ENCODE peak calls at places on chromosomes 16 and 17, in four cellular contexts. B is GM12878, X is K562, J is HepG2. R is an unnamed sample.

GRCh38 chr16:15775209-15775608 is 81.6 kb downstream of the MYH11 start:
- DNase-seq in X (peak), J (no peak), B (peak), R (no peak)

GRCh38 chr17:57955183-57955952 is at the start of gene CUEDC1:
- DNase-seq in B (no peak), X (peak), J (no peak), R (peak)

GRCh38 chr17:28912281-28912937 is 9.5 kb upstream of the DHRS13 start:
- DNase-seq in B (no peak), J (no peak), X (peak), R (peak)

GRCh38 chr16:4501071-4501478 is 24.9 kb downstream of the HMOX2 start:
- DNase-seq in B (no peak), X (no peak), J (peak), R (no peak)

GRCh38 chr16:8859913-8860881 is 8.6 kb downstream of the CARHSP1 start:
- DNase-seq in X (no peak), B (no peak), J (peak), R (no peak)

GRCh38 chr17:64154321-64155089 is 24.6 kb upstream of the ERN1 start:
- DNase-seq in X (no peak), B (no peak), J (no peak), R (no peak)

GRCh38 chr16:72787519-72788268 is 260.2 kb downstream of the ZFHX3 start:
- DNase-seq in B (peak), J (no peak), X (no peak), R (peak)

GRCh38 chr17:76675648-76676047 is 32.1 kb upstream of the ST6GALNAC1 start:
- DNase-seq in X (no peak), B (no peak), J (no peak), R (no peak)

GRCh38 chr16:4327782-4328579 is 12.1 kb downstream of the GLIS2 start:
- DNase-seq in B (no peak), X (peak), J (peak), R (peak)

GRCh38 chr17:81542431-81543338 is 9.5 kb downstream of the FAAP100 start:
- DNase-seq in B (no peak), J (no peak), X (no peak), R (no peak)

GRCh38 chr17:75876938-75877751 is 1.2 kb downstream of the TRIM47 start:
- DNase-seq in B (no peak), X (no peak), J (peak), R (no peak)

GRCh38 chr17:41284043-41284442 is 8.5 kb downstream of the KRTAP9-7 start:
- DNase-seq in B (no peak), X (peak), J (peak), R (no peak)

GRCh38 chr17:21025446-21025845 is 17.4 kb downstream of the USP22 start:
- DNase-seq in B (no peak), X (no peak), J (no peak), R (no peak)

GRCh38 chr17:47733414-47734288 is 615 bp downstream of the TBX21 start:
- DNase-seq in X (no peak), J (no peak), B (no peak), R (no peak)

GRCh38 chr17:41796066-41796895 is 9.8 kb upstream of the JUP start:
- DNase-seq in J (peak), X (no peak), B (no peak), R (no peak)

GRCh38 chr17:3962217-3963069 is 1.8 kb downstream of the ATP2A3 start:
- DNase-seq in J (no peak), B (no peak), X (no peak), R (no peak)

GRCh38 chr17:64728041-64728695 is 66.1 kb upstream of the SMURF2 start:
- DNase-seq in J (no peak), B (no peak), X (no peak), R (no peak)

GRCh38 chr17:7711356-7711755 is 6.2 kb upstream of the DNAH2 start:
- DNase-seq in B (no peak), J (no peak), X (no peak), R (peak)

GRCh38 chr17:29241015-29241963 is 5.4 kb upstream of the CRYBA1 start:
- DNase-seq in B (no peak), J (peak), X (no peak), R (peak)

GRCh38 chr16:17271687-17272086 is 199.1 kb downstream of the XYLT1 start:
- DNase-seq in J (no peak), X (no peak), B (no peak), R (no peak)

GRCh38 chr16:68146583-68146982 is 61.4 kb downstream of the NFATC3 start:
- DNase-seq in X (peak), J (peak), B (no peak), R (no peak)

GRCh38 chr17:44960654-44961053 is 7.4 kb downstream of the C1QL1 start:
- DNase-seq in X (no peak), J (no peak), B (no peak), R (no peak)

GRCh38 chr16:17377360-17378324 is 93.1 kb downstream of the XYLT1 start:
- DNase-seq in B (peak), X (no peak), J (no peak), R (no peak)

GRCh38 chr17:4101127-4101798 is 41.6 kb downstream of the ZZEF1 start:
- DNase-seq in J (no peak), B (peak), X (peak), R (no peak)

GRCh38 chr17:731943-732787 is at the start of gene TLCD3A:
- DNase-seq in B (no peak), X (peak), J (no peak), R (peak)

GRCh38 chr17:44900894-44901293 is 1.6 kb upstream of the EFTUD2 start:
- DNase-seq in J (no peak), X (no peak), B (no peak), R (no peak)

GRCh38 chr16:87806608-87807546 is 41.1 kb upstream of the KLHDC4 start:
- DNase-seq in B (no peak), X (peak), J (peak), R (no peak)

GRCh38 chr16:77843412-77843811 is 55.0 kb downstream of the VAT1L start:
- DNase-seq in X (no peak), B (no peak), J (no peak), R (no peak)

GRCh38 chr17:82103588-82104451 is 5.8 kb upstream of the FASN start:
- DNase-seq in B (no peak), J (peak), X (peak), R (peak)

GRCh38 chr17:59516451-59516850 is 49.0 kb upstream of the DHX40 start:
- DNase-seq in X (no peak), B (no peak), J (no peak), R (no peak)

GRCh38 chr17:9702916-9703780 is 57.8 kb downstream of the USP43 start:
- DNase-seq in X (no peak), J (no peak), B (no peak), R (no peak)

GRCh38 chr17:82238562-82239201 is 9.8 kb downstream of the SLC16A3 start:
- DNase-seq in J (no peak), X (peak), B (no peak), R (no peak)

GRCh38 chr16:56277040-56277439 is 85.8 kb downstream of the GNAO1 start:
- DNase-seq in B (no peak), J (peak), X (no peak), R (peak)

GRCh38 chr17:34979650-34980352 is 511 bp upstream of the LIG3 start:
- DNase-seq in X (peak), J (peak), B (no peak), R (no peak)

GRCh38 chr17:79624658-79625478 is 14.0 kb upstream of the RBFOX3 start:
- DNase-seq in X (no peak), J (no peak), B (no peak), R (peak)

GRCh38 chr17:80694992-80695912 is 150.6 kb downstream of the RPTOR start:
- DNase-seq in J (peak), B (no peak), X (no peak), R (no peak)

GRCh38 chr16:83900611-83901010 is 1.7 kb downstream of the MLYCD start:
- DNase-seq in X (no peak), J (no peak), B (no peak), R (no peak)

GRCh38 chr16:48384305-48384981 is 770 bp downstream of the SIAH1 start:
- DNase-seq in J (peak), X (peak), B (no peak), R (peak)

GRCh38 chr16:81632392-81633146 is 146.5 kb upstream of the PLCG2 start:
- DNase-seq in J (no peak), X (peak), B (no peak), R (no peak)

DNA sequence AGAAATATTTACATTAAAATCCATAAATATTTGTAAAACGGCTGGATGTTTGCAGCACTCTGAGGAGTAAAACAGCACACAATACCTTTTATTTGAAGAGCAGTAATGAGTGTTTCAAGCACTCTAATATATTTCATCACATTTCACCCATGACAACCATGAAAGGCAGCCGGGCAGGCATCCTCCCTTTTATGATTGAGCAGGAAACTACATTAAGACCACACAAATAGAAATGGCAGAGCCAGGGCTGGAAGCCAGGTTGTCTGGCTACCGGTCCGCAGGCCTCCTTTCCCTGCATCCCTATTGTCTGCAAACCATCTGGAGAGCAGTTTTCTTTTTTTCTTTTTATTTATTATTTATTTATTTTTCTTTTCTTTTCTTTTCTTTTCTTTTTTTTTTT is 23.1 kb upstream of the GPRC5C start:
- DNase-seq in X (no peak), J (no peak), B (no peak), R (no peak)
- TF ChIP-seq USF2 in X (no peak), J (no peak), B (no peak), R (no peak)

GRCh38 chr16:89071686-89072182 is 21.9 kb upstream of the ACSF3 start:
- DNase-seq in B (no peak), J (no peak), X (peak), R (no peak)
- TF ChIP-seq TCF7 in B (no peak), J (no peak), X (no peak), R (no peak)

DNA sequence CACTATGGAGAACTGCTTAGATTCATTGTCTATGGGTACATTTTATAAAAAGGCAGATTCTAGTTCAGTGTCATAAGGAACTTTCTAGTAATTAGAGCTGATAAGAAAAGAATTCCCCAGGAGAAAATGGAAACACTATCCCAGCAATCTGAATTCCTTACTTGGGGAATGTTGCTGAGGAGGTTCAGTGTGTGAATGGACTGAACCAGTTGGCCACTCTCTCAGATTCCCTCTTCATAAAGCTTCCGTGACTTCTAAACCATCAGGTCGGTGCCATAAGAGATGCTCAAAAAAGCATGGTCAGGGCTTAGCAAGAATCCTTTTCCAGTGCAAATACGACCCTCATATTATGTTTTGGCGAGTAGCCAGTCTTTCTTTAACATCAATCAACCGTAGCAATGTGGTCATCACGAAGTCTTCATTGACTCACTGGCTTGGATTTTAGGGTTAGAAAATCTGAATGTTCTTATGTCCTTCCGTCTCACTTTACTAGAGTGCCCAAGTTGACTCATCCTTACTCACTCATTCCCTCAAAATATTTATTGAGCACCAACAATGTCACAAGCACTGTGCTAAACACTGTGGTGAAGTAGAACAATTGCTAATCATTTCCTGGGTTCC is 102.7 kb upstream of the HLF start:
- DNase-seq in X (no peak), B (no peak), J (peak), R (no peak)
- TF ChIP-seq USF2 in X (no peak), B (no peak), J (no peak), R (no peak)

DNA sequence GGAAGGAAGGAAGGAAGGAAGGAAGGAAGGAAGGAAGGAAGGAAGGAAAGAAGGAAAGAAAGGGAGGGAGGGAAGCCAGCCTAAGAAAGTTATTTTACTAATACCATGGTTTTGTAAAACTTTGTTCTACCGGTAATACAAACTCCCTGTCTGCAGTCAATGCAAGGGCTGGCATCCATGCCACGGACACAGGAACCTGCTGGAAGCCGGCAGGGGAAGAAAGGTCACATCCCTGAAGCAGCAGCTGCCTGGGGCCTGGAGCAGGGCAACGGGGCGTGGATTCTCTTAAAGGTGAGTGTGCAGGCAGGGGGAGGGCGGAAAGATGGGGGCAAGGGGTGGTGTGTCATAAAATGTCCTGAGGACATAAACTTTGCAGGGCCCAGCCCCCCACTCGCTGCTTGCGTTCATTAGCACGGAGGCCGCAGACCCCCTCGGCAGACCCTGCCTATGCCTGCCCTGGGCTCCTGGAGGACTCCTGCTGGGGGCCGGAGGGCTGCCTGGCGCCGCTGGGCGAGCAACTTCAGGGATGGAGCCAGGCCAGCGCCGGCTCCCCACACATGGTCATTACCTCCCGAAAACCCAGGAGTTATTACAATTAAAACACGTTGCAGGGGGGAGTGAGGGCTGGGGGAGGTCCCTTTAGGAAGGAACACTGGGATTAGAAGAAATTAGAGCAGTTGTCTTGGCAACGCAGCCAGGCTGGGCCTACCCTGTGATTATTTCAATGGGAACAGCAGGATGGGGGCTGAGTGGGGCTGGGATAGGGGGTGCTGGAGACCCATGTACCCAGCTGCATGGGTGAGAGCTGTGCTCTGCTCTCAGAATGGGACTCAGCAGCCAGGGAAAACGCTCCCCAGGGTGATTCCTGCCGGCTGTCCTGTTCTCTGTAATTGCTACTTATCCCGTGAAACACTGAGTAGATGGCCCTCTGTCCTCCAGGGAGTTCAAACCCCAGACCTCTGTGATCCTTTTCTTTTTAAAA is 257.9 kb downstream of the SOX9 start:
- DNase-seq in J (no peak), X (no peak), B (no peak), R (no peak)
- TF ChIP-seq TCF7 in J (no peak), X (no peak), B (no peak), R (no peak)